ENCODE peak calls at places on chromosomes 6 and 20, in four cellular contexts. G is GM13976, K is HFF-Myc, D is natural killer cell. N is an unnamed sample.

GRCh38 chr6:141963543-141964295 is 169.0 kb upstream of the GJE1 start:
- DNase-seq in K (no peak), D (no peak), G (no peak), N (no peak)

GRCh38 chr20:6908673-6909072 is 141.2 kb downstream of the BMP2 start:
- DNase-seq in D (no peak), G (no peak), K (no peak), N (no peak)

GRCh38 chr6:106495014-106495413 is 134.3 kb downstream of the RTN4IP1 start:
- DNase-seq in G (no peak), K (no peak), D (no peak), N (no peak)

GRCh38 chr20:24328901-24329300 is 140.5 kb upstream of the SYNDIG1 start:
- DNase-seq in D (no peak), G (no peak), K (no peak), N (no peak)

GRCh38 chr20:14062786-14063185 is 67.5 kb downstream of the MACROD2 start:
- DNase-seq in K (no peak), D (no peak), G (no peak), N (no peak)

GRCh38 chr6:155306958-155307357 is 7.3 kb downstream of the TFB1M start:
- DNase-seq in K (no peak), D (no peak), G (no peak), N (no peak)

GRCh38 chr6:145733770-145734169 is 1.6 kb downstream of the EPM2A start:
- DNase-seq in G (no peak), D (no peak), K (no peak), N (no peak)

GRCh38 chr20:56004611-56005388 is 519 bp downstream of the CBLN4 start:
- DNase-seq in K (no peak), D (no peak), G (no peak), N (no peak)

GRCh38 chr6:41707565-41708200 is 27.7 kb downstream of the TFEB start:
- DNase-seq in G (no peak), D (no peak), K (no peak), N (peak)

GRCh38 chr20:17595846-17596245 is 26.0 kb downstream of the DSTN start:
- DNase-seq in D (no peak), K (no peak), G (no peak), N (no peak)

GRCh38 chr20:39289316-39289715 is 327.2 kb downstream of the DHX35 start:
- DNase-seq in D (no peak), K (no peak), G (peak), N (no peak)

GRCh38 chr6:127918506-127919427 is 17.9 kb upstream of the THEMIS start:
- DNase-seq in G (no peak), D (no peak), K (no peak), N (no peak)

GRCh38 chr6:41705996-41706835 is 29.2 kb downstream of the TFEB start:
- DNase-seq in G (peak), K (no peak), D (peak), N (peak)

GRCh38 chr20:1975251-1975650 is 18.6 kb downstream of the PDYN start:
- DNase-seq in D (no peak), G (no peak), K (no peak), N (no peak)

GRCh38 chr6:75824160-75824559 is 75.1 kb downstream of the MYO6 start:
- DNase-seq in K (no peak), G (no peak), D (no peak), N (no peak)

GRCh38 chr20:36728986-36729385 is 16.9 kb downstream of the NDRG3 start:
- DNase-seq in G (peak), D (no peak), K (no peak), N (no peak)

GRCh38 chr20:59785986-59786753 is 147.3 kb downstream of the SYCP2 start:
- DNase-seq in D (peak), K (no peak), G (peak), N (no peak)

GRCh38 chr6:72420409-72420808 is 201.5 kb upstream of the KCNQ5 start:
- DNase-seq in D (no peak), K (no peak), G (no peak), N (no peak)

GRCh38 chr6:87197547-87197946 is 42.2 kb downstream of the ZNF292 start:
- DNase-seq in D (no peak), G (peak), K (no peak), N (no peak)

GRCh38 chr6:132733814-132734213 is 20.0 kb upstream of the VNN1 start:
- DNase-seq in D (no peak), K (no peak), G (no peak), N (no peak)

GRCh38 chr20:37651932-37652331 is 41.9 kb upstream of the CTNNBL1 start:
- DNase-seq in G (peak), D (no peak), K (no peak), N (no peak)

GRCh38 chr20:50708845-50709555 is 17.7 kb upstream of the RIPOR3 start:
- DNase-seq in G (no peak), D (no peak), K (no peak), N (no peak)

GRCh38 chr6:168404560-168404959 is 36.4 kb upstream of the SMOC2 start:
- DNase-seq in K (no peak), D (no peak), G (no peak), N (no peak)

GRCh38 chr20:42379385-42379784 is 761.2 kb upstream of the CHD6 start:
- DNase-seq in D (no peak), K (no peak), G (no peak), N (no peak)

GRCh38 chr20:53163486-53163885 is 191.3 kb downstream of the TSHZ2 start:
- DNase-seq in D (no peak), G (no peak), K (no peak), N (no peak)

GRCh38 chr6:2594868-2595267 is 155.9 kb downstream of the MYLK4 start:
- DNase-seq in G (no peak), K (no peak), D (no peak), N (no peak)

GRCh38 chr6:2598867-2599266 is 151.9 kb downstream of the MYLK4 start:
- DNase-seq in K (no peak), G (no peak), D (no peak), N (no peak)

GRCh38 chr6:2593167-2593566 is 157.6 kb downstream of the MYLK4 start:
- DNase-seq in G (no peak), D (no peak), K (no peak), N (no peak)

GRCh38 chr6:2599817-2600216 is 150.9 kb downstream of the MYLK4 start:
- DNase-seq in D (no peak), G (no peak), K (no peak), N (no peak)

GRCh38 chr6:2596222-2596621 is 154.5 kb downstream of the MYLK4 start:
- DNase-seq in D (no peak), G (no peak), K (no peak), N (no peak)
- TF ChIP-seq CTCF in D (no peak), G (no peak), K (no peak), N (no peak)

DNA sequence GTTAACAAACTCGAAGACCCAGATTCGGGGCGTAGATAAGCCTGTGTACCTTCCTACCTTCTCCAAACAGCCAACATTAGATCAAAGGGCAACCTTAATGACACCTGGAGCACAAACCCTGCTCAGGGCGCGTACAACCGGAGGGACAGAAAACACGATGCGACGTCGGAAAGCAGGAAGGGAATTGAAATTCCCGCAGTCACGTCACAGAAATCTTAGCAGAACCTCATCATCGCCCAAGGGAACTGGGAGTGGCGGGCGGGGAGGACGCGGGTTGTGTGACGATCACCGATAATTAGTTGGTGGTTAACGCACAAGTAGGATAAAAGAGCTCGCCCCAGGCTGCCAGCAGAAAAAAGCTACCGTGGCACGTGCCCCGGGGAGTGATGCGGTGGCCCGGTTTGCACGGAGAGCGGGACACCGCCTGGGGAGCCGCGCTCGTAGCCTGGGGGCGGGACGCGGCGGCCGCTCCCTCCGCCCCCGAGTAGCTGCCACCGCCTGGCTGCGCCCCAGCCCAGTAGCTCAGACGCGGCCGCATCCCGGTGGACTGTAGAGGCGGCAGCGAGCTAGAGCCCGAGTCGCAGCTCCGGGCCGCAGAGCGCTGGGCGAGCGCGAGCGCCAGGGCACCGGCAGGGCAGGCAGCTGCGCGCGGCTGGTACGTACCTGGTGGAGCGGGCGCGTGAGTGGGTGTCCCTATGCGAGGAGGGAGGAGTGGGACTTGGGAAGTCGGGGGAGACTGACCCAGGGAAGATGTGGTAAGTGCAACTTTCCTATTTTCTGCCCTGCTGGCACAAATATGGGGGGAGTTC is at the start of gene PKIB:
- DNase-seq in D (no peak), K (peak), G (peak), N (peak)
- TF ChIP-seq CTCF in D (no peak), K (peak), G (peak), N (peak)

GRCh38 chr6:133895573-133896343 is 6.8 kb downstream of the TCF21 start:
- DNase-seq in D (no peak), K (no peak), G (no peak), N (no peak)
- TF ChIP-seq CTCF in D (no peak), K (no peak), G (no peak), N (no peak)

GRCh38 chr6:55449219-55449618 is 122.0 kb downstream of the GFRAL start:
- DNase-seq in G (no peak), K (no peak), D (no peak), N (no peak)
- TF ChIP-seq CTCF in G (no peak), K (no peak), D (no peak), N (no peak)

DNA sequence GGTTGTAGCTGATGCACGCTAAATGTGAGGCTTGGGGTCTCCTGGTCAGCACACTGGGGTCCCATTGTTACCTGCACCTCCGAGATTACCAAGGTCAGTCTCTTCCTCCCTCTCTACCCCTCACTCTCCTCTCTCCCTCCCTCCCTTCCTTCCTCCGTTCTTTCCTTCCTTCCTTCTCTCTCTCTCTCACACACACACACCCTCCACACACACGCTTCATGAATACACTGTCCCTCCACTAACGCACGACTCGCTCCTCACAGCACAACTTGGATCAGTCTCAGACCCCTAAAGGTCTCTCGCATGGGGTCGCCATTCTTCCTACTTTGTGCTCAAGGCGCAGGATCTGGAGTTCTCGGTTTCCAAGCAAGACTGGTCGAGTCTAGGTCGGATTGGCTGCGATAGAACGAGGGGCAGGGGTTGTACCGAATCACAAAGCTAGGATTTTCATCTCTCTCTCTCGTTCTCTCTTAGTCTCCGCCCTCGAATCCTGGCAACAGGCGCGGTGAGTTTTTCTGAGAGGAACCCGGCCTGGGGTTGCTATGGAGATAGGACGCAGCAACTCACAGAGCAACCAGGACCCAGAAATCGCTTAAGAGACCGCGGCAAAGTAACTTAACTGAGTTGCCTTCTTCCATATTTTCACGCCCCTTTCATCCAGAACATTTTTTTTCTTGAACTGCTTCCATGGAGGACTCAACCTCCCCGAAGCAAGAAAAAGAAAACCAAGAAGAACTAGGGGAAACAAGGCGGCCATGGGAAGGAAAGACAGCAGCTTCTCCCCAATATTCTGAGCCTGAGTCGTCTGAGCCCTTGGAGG is at the start of gene RSPH4A:
- DNase-seq in D (peak), K (peak), G (peak), N (peak)
- TF ChIP-seq CTCF in D (no peak), K (peak), G (no peak), N (no peak)

GRCh38 chr20:58703765-58704331 is 11.2 kb downstream of the NPEPL1 start:
- DNase-seq in G (no peak), K (no peak), D (no peak), N (no peak)

GRCh38 chr20:58702161-58702510 is 9.5 kb downstream of the NPEPL1 start:
- DNase-seq in D (no peak), K (no peak), G (no peak), N (no peak)

GRCh38 chr20:58700823-58701222 is 8.2 kb downstream of the NPEPL1 start:
- DNase-seq in G (no peak), K (no peak), D (no peak), N (peak)

GRCh38 chr20:58701431-58702160 is 9.0 kb downstream of the NPEPL1 start:
- DNase-seq in G (no peak), K (no peak), D (no peak), N (peak)

DNA sequence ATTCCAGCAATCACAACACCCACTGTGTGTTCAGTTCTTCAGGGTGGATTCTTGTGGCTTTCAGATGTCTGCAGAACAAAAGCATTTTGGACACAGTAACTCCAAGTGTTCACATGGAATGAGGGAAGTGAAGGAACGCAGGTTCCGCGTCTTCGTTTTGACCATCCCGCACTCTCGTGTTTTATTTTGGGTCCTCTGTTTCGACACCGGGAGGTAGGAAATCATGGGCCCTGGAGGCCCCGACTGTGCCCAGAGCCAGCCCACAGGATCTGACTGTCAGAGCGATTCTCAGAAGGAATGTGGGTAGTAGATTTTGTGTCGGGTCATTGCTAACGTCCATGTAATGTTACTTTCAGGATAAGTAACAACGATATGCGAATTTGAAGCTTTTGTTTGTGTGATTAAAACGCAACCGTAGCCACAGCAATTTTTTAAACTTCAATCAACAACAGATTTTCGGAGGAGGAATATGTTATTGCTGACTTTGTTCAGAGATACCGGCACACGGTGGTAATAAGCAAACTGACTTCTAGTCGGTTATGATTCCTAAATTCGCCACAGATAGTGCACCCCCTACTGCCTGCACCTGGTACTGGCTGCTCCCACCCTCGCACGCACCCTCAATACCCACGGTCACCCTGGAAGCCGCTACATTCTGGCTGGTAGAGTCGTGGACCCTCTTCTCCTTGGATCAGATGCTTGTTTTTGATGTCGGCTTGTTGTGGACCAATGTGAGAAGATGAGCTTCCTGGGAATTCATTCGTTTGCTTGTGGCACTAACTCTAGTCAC is 10.5 kb downstream of the NPEPL1 start:
- DNase-seq in G (no peak), D (no peak), K (no peak), N (no peak)
- TF ChIP-seq CTCF in G (no peak), D (no peak), K (peak), N (peak)

N was measured in CD14-positive monocyte.